ENCODE peak calls at places on chromosomes 4 and X, in eight cellular contexts. X is activated naive CD4-positive, alpha-beta T cell treated with Interleukin-2 at 50 U/mL for 16 hours; C is natural killer cell; B is amygdala; R is NCI-H1092; N is AG04450; O is fibroblast of mammary gland; P is fibroblast of lung. T is an unnamed sample.

GRCh38 chr4:87270144-87270543 is 49.7 kb upstream of the KLHL8 start:
- DNase-seq in N (peak; percentile 1), O (peak; percentile 59), P (peak; percentile 70), R (peak; percentile 23), X (no peak), C (no peak), B (peak; percentile 15), T (no peak)

GRCh38 chr4:44869222-44869882 is 143.0 kb upstream of the GNPDA2 start:
- DNase-seq in B (no peak), C (no peak), R (no peak), O (peak; percentile 17), N (no peak), X (no peak), P (no peak), T (no peak)

GRCh38 chr4:96354036-96354712 is 514.3 kb downstream of the PDHA2 start:
- DNase-seq in P (peak; percentile 7), N (no peak), B (no peak), R (no peak), C (no peak), X (no peak), O (no peak), T (no peak)

GRCh38 chrX:32571579-32571978 is 639.8 kb downstream of the DMD start:
- DNase-seq in R (no peak), P (no peak), O (no peak), C (no peak), X (no peak), N (no peak), B (no peak), T (no peak)

GRCh38 chr4:22487333-22487732 is 28.5 kb downstream of the ADGRA3 start:
- DNase-seq in R (no peak), B (no peak), C (no peak), P (no peak), O (no peak), N (no peak), X (no peak), T (no peak)

GRCh38 chr4:40576651-40577480 is 52.8 kb downstream of the RBM47 start:
- DNase-seq in X (no peak), O (peak; percentile 96), P (peak; percentile 84), R (peak; percentile 58), N (peak; percentile 62), B (no peak), C (no peak), T (peak; percentile 83)

GRCh38 chr4:36360755-36361154 is 79.3 kb downstream of the DTHD1 start:
- DNase-seq in C (no peak), P (no peak), X (no peak), R (no peak), N (no peak), O (no peak), B (no peak), T (no peak)

GRCh38 chr4:78661923-78662521 is 110.5 kb downstream of the ANXA3 start:
- DNase-seq in R (no peak), C (no peak), O (peak; percentile 72), P (peak; percentile 77), B (no peak), X (no peak), N (no peak), T (no peak)

GRCh38 chr4:87799254-87799653 is at the start of gene IBSP:
- DNase-seq in B (no peak), R (no peak), O (no peak), P (no peak), N (no peak), X (no peak), C (no peak), T (no peak)

GRCh38 chr4:127352220-127352619 is 280.5 kb upstream of the INTU start:
- DNase-seq in N (no peak), P (no peak), B (no peak), R (no peak), O (peak; percentile 8), C (no peak), X (no peak), T (no peak)

GRCh38 chr4:26484538-26484937 is 5.7 kb downstream of the CCKAR start:
- DNase-seq in R (no peak), N (no peak), P (no peak), X (no peak), B (no peak), O (no peak), C (no peak), T (no peak)

GRCh38 chrX:154458116-154458953 is at the start of gene PLXNA3:
- DNase-seq in B (no peak), X (peak; percentile 68), P (no peak), R (peak; percentile 29), N (no peak), O (no peak), C (peak; percentile 57), T (peak; percentile 77)

GRCh38 chr4:151407466-151408379 is 1.3 kb upstream of the FHIP1A start:
- DNase-seq in B (no peak), O (no peak), R (no peak), N (no peak), C (no peak), X (peak; percentile 20), P (no peak), T (peak; percentile 47)

GRCh38 chr4:98909646-98910045 is 19.3 kb downstream of the EIF4E start:
- DNase-seq in R (no peak), P (no peak), X (no peak), C (no peak), N (no peak), O (no peak), B (no peak), T (no peak)

GRCh38 chrX:7132335-7133035 is 15.0 kb upstream of the STS start:
- DNase-seq in C (no peak), O (peak; percentile 82), N (no peak), R (no peak), X (peak; percentile 11), P (peak; percentile 65), B (no peak), T (peak; percentile 70)

GRCh38 chr4:121642292-121642691 is 54.5 kb downstream of the ANXA5 start:
- DNase-seq in O (no peak), X (no peak), N (no peak), C (no peak), P (no peak), R (no peak), B (no peak), T (no peak)

GRCh38 chr4:33160126-33160525 is 2440.0 kb downstream of the PCDH7 start:
- DNase-seq in P (peak; percentile 65), N (no peak), X (no peak), R (no peak), B (no peak), C (no peak), O (peak; percentile 71), T (no peak)

GRCh38 chr4:163815776-163816175 is 321.3 kb downstream of the TMA16 start:
- DNase-seq in R (no peak), N (no peak), B (no peak), P (no peak), O (no peak), C (no peak), X (no peak), T (no peak)

T was measured in pancreas.